ENCODE peak calls at places on chromosome 13, in eight cellular contexts. One of them, this sample, is unnamed.

GRCh38 chr13:80235559-80236296 is 105.2 kb downstream of the SPRY2 start:
- DNase-seq in neural progenitor cell: no peak
- DNase-seq in GM23248: peak
- DNase-seq in hepatocyte: peak
- DNase-seq in HCT116: no peak
- DNase-seq in GM23338: peak
- DNase-seq in PC-3: peak
- DNase-seq in MM.1S: no peak
- DNase-seq in this sample: no peak

GRCh38 chr13:61180245-61180644 is 235.4 kb downstream of the PCDH20 start:
- DNase-seq in neural progenitor cell: no peak
- DNase-seq in GM23248: no peak
- DNase-seq in hepatocyte: no peak
- DNase-seq in HCT116: no peak
- DNase-seq in GM23338: peak
- DNase-seq in PC-3: no peak
- DNase-seq in MM.1S: no peak
- DNase-seq in this sample: no peak

GRCh38 chr13:36912983-36913382 is 7.1 kb downstream of the SMAD9 start:
- DNase-seq in neural progenitor cell: no peak
- DNase-seq in GM23248: peak
- DNase-seq in hepatocyte: no peak
- DNase-seq in HCT116: no peak
- DNase-seq in GM23338: no peak
- DNase-seq in PC-3: no peak
- DNase-seq in MM.1S: no peak
- DNase-seq in this sample: no peak

GRCh38 chr13:73657821-73658540 is 476.2 kb downstream of the KLF12 start:
- DNase-seq in neural progenitor cell: no peak
- DNase-seq in GM23248: peak
- DNase-seq in hepatocyte: no peak
- DNase-seq in HCT116: no peak
- DNase-seq in GM23338: no peak
- DNase-seq in PC-3: no peak
- DNase-seq in MM.1S: no peak
- DNase-seq in this sample: no peak

GRCh38 chr13:77339408-77339807 is 12.5 kb upstream of the MYCBP2 start:
- DNase-seq in neural progenitor cell: no peak
- DNase-seq in GM23248: no peak
- DNase-seq in hepatocyte: no peak
- DNase-seq in HCT116: no peak
- DNase-seq in GM23338: no peak
- DNase-seq in PC-3: no peak
- DNase-seq in MM.1S: peak
- DNase-seq in this sample: peak

GRCh38 chr13:95352486-95352885 is 51.2 kb upstream of the ABCC4 start:
- DNase-seq in neural progenitor cell: no peak
- DNase-seq in GM23248: no peak
- DNase-seq in hepatocyte: no peak
- DNase-seq in HCT116: no peak
- DNase-seq in GM23338: no peak
- DNase-seq in PC-3: peak
- DNase-seq in MM.1S: no peak
- DNase-seq in this sample: no peak

GRCh38 chr13:61891420-61891819 is 475.8 kb upstream of the PCDH20 start:
- DNase-seq in neural progenitor cell: no peak
- DNase-seq in GM23248: no peak
- DNase-seq in hepatocyte: no peak
- DNase-seq in HCT116: no peak
- DNase-seq in GM23338: no peak
- DNase-seq in PC-3: no peak
- DNase-seq in MM.1S: no peak
- DNase-seq in this sample: no peak

GRCh38 chr13:114069376-114070097 is 62.9 kb downstream of the RASA3 start:
- DNase-seq in neural progenitor cell: no peak
- DNase-seq in GM23248: no peak
- DNase-seq in hepatocyte: no peak
- DNase-seq in HCT116: no peak
- DNase-seq in GM23338: no peak
- DNase-seq in PC-3: no peak
- DNase-seq in MM.1S: no peak
- DNase-seq in this sample: no peak

GRCh38 chr13:51590966-51591627 is 6.8 kb downstream of the WDFY2 start:
- DNase-seq in neural progenitor cell: no peak
- DNase-seq in GM23248: peak
- DNase-seq in hepatocyte: peak
- DNase-seq in HCT116: no peak
- DNase-seq in GM23338: peak
- DNase-seq in PC-3: peak
- DNase-seq in MM.1S: no peak
- DNase-seq in this sample: no peak

GRCh38 chr13:36875431-36875830 is 44.6 kb downstream of the SMAD9 start:
- DNase-seq in neural progenitor cell: no peak
- DNase-seq in GM23248: no peak
- DNase-seq in hepatocyte: no peak
- DNase-seq in HCT116: no peak
- DNase-seq in GM23338: no peak
- DNase-seq in PC-3: no peak
- DNase-seq in MM.1S: no peak
- DNase-seq in this sample: no peak

GRCh38 chr13:101941095-101941777 is 460.6 kb downstream of the FGF14 start:
- DNase-seq in neural progenitor cell: no peak
- DNase-seq in GM23248: peak
- DNase-seq in hepatocyte: no peak
- DNase-seq in HCT116: no peak
- DNase-seq in GM23338: peak
- DNase-seq in PC-3: peak
- DNase-seq in MM.1S: no peak
- DNase-seq in this sample: no peak

GRCh38 chr13:113814435-113814821 is 49.4 kb downstream of the GAS6 start:
- DNase-seq in neural progenitor cell: no peak
- DNase-seq in GM23248: peak
- DNase-seq in hepatocyte: no peak
- DNase-seq in HCT116: no peak
- DNase-seq in GM23338: no peak
- DNase-seq in PC-3: peak
- DNase-seq in MM.1S: no peak
- DNase-seq in this sample: no peak

GRCh38 chr13:23505007-23505406 is 65.2 kb upstream of the TNFRSF19 start:
- DNase-seq in neural progenitor cell: no peak
- DNase-seq in GM23248: peak
- DNase-seq in hepatocyte: no peak
- DNase-seq in HCT116: no peak
- DNase-seq in GM23338: no peak
- DNase-seq in PC-3: peak
- DNase-seq in MM.1S: no peak
- DNase-seq in this sample: no peak

GRCh38 chr13:90201676-90202425 is 1145.6 kb upstream of the MIR17HG start:
- DNase-seq in neural progenitor cell: no peak
- DNase-seq in GM23248: peak
- DNase-seq in hepatocyte: peak
- DNase-seq in HCT116: no peak
- DNase-seq in GM23338: no peak
- DNase-seq in PC-3: no peak
- DNase-seq in MM.1S: no peak
- DNase-seq in this sample: no peak

GRCh38 chr13:100493418-100493817 is 95.2 kb downstream of the GGACT start:
- DNase-seq in neural progenitor cell: no peak
- DNase-seq in GM23248: no peak
- DNase-seq in hepatocyte: no peak
- DNase-seq in HCT116: no peak
- DNase-seq in GM23338: no peak
- DNase-seq in PC-3: no peak
- DNase-seq in MM.1S: no peak
- DNase-seq in this sample: no peak

GRCh38 chr13:51034906-51035305 is 76.2 kb downstream of the C13orf42 start:
- DNase-seq in neural progenitor cell: no peak
- DNase-seq in GM23248: no peak
- DNase-seq in hepatocyte: peak
- DNase-seq in HCT116: no peak
- DNase-seq in GM23338: no peak
- DNase-seq in PC-3: peak
- DNase-seq in MM.1S: no peak
- DNase-seq in this sample: no peak

GRCh38 chr13:73228546-73228945 is 169.7 kb downstream of the KLF5 start:
- DNase-seq in neural progenitor cell: no peak
- DNase-seq in GM23248: peak
- DNase-seq in hepatocyte: peak
- DNase-seq in HCT116: no peak
- DNase-seq in GM23338: no peak
- DNase-seq in PC-3: peak
- DNase-seq in MM.1S: peak
- DNase-seq in this sample: no peak

GRCh38 chr13:79870123-79870522 is 389.2 kb downstream of the NDFIP2 start:
- DNase-seq in neural progenitor cell: no peak
- DNase-seq in GM23248: peak
- DNase-seq in hepatocyte: no peak
- DNase-seq in HCT116: no peak
- DNase-seq in GM23338: peak
- DNase-seq in PC-3: no peak
- DNase-seq in MM.1S: no peak
- DNase-seq in this sample: no peak

GRCh38 chr13:107461751-107462150 is 753.6 kb downstream of the LIG4 start:
- DNase-seq in neural progenitor cell: no peak
- DNase-seq in GM23248: no peak
- DNase-seq in hepatocyte: no peak
- DNase-seq in HCT116: no peak
- DNase-seq in GM23338: no peak
- DNase-seq in PC-3: no peak
- DNase-seq in MM.1S: no peak
- DNase-seq in this sample: no peak

GRCh38 chr13:114140131-114140908 is 7.9 kb upstream of the RASA3 start:
- DNase-seq in neural progenitor cell: no peak
- DNase-seq in GM23248: no peak
- DNase-seq in hepatocyte: no peak
- DNase-seq in HCT116: no peak
- DNase-seq in GM23338: no peak
- DNase-seq in PC-3: no peak
- DNase-seq in MM.1S: no peak
- DNase-seq in this sample: no peak

GRCh38 chr13:93146584-93147292 is 79.9 kb upstream of the GPC6 start:
- DNase-seq in neural progenitor cell: no peak
- DNase-seq in GM23248: peak
- DNase-seq in hepatocyte: peak
- DNase-seq in HCT116: no peak
- DNase-seq in GM23338: no peak
- DNase-seq in PC-3: peak
- DNase-seq in MM.1S: no peak
- DNase-seq in this sample: no peak

GRCh38 chr13:66353664-66354063 is 876.5 kb downstream of the PCDH9 start:
- DNase-seq in neural progenitor cell: no peak
- DNase-seq in GM23248: no peak
- DNase-seq in hepatocyte: peak
- DNase-seq in HCT116: no peak
- DNase-seq in GM23338: no peak
- DNase-seq in PC-3: peak
- DNase-seq in MM.1S: no peak
- DNase-seq in this sample: no peak

GRCh38 chr13:30032263-30032662 is 181.8 kb upstream of the UBL3 start:
- DNase-seq in neural progenitor cell: no peak
- DNase-seq in GM23248: no peak
- DNase-seq in hepatocyte: no peak
- DNase-seq in HCT116: no peak
- DNase-seq in GM23338: no peak
- DNase-seq in PC-3: no peak
- DNase-seq in MM.1S: no peak
- DNase-seq in this sample: no peak
- TF ChIP-seq EZH2phosphoT487 in neural progenitor cell: no peak
- TF ChIP-seq EZH2phosphoT487 in GM23248: no peak
- TF ChIP-seq EZH2phosphoT487 in hepatocyte: no peak
- TF ChIP-seq EZH2phosphoT487 in HCT116: no peak
- TF ChIP-seq EZH2phosphoT487 in GM23338: no peak
- TF ChIP-seq EZH2phosphoT487 in PC-3: no peak
- TF ChIP-seq EZH2phosphoT487 in MM.1S: no peak
- TF ChIP-seq EZH2phosphoT487 in this sample: no peak

DNA sequence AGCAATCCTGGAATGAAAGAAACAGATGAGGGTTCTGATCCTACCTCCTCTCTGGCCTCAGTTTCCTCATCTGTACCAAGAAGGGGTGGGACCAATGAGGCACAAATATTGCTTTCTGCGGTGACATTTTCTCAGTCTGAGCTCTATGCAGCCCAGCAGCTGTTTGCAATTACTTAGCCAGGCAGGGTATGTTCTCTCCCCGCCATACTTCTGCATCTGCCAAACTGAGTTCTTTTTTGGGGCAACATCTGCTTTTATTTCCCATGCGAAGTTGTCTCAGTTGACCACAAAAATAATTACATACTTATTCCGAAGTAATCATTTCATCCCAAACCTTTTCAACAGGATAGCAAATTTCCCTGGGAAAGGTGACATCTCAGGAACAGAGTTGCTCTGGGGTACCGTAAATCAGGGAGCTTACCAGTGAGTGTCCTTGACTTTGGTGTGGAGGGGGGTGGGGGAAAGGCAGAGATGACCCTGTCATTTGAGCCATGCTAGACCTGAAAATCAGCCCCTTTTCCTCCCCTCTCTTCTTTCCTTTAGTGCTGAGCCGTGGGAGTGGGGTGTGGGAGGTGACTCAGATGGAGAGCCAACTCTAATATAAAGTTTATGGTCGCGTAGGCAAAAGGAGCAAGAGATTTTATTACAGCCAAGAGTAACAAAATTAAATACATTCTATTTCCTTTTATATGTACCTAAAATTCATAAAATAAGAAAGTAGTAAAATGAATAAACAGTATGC is 165.7 kb upstream of the KL start:
- DNase-seq in neural progenitor cell: no peak
- DNase-seq in GM23248: peak
- DNase-seq in hepatocyte: no peak
- DNase-seq in HCT116: no peak
- DNase-seq in GM23338: no peak
- DNase-seq in PC-3: no peak
- DNase-seq in MM.1S: no peak
- DNase-seq in this sample: no peak
- TF ChIP-seq EZH2phosphoT487 in neural progenitor cell: no peak
- TF ChIP-seq EZH2phosphoT487 in GM23248: no peak
- TF ChIP-seq EZH2phosphoT487 in hepatocyte: no peak
- TF ChIP-seq EZH2phosphoT487 in HCT116: no peak
- TF ChIP-seq EZH2phosphoT487 in GM23338: no peak
- TF ChIP-seq EZH2phosphoT487 in PC-3: no peak
- TF ChIP-seq EZH2phosphoT487 in MM.1S: no peak
- TF ChIP-seq EZH2phosphoT487 in this sample: no peak

DNA sequence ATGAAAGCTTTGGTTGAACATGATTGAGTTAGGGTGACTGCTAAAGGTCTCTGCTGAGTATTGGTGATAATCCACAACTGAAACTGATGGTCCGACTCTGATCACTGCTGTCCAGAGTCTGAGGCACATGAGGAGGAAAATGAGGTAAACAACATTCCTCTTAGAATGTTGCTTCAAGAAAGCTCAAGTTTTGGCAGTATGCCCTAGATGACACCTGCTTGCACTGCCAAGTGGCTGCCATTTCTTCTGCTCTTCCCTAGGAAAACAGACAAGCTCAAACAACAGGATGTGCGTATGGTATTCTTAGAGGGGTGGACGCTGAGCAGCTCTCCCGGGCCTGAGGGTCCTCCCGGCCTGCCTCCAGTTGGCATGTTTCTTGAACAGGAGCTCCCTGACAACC is 15.2 kb upstream of the MTIF3 start:
- DNase-seq in neural progenitor cell: no peak
- DNase-seq in GM23248: no peak
- DNase-seq in hepatocyte: no peak
- DNase-seq in HCT116: no peak
- DNase-seq in GM23338: no peak
- DNase-seq in PC-3: no peak
- DNase-seq in MM.1S: no peak
- DNase-seq in this sample: no peak
- TF ChIP-seq EZH2phosphoT487 in neural progenitor cell: no peak
- TF ChIP-seq EZH2phosphoT487 in GM23248: no peak
- TF ChIP-seq EZH2phosphoT487 in hepatocyte: no peak
- TF ChIP-seq EZH2phosphoT487 in HCT116: no peak
- TF ChIP-seq EZH2phosphoT487 in GM23338: no peak
- TF ChIP-seq EZH2phosphoT487 in PC-3: no peak
- TF ChIP-seq EZH2phosphoT487 in MM.1S: no peak
- TF ChIP-seq EZH2phosphoT487 in this sample: no peak

GRCh38 chr13:109784590-109785140 is 1.7 kb downstream of the IRS2 start:
- DNase-seq in neural progenitor cell: peak
- DNase-seq in GM23248: peak
- DNase-seq in hepatocyte: peak
- DNase-seq in HCT116: no peak
- DNase-seq in GM23338: peak
- DNase-seq in PC-3: peak
- DNase-seq in MM.1S: no peak
- DNase-seq in this sample: no peak
- TF ChIP-seq EZH2phosphoT487 in neural progenitor cell: no peak
- TF ChIP-seq EZH2phosphoT487 in GM23248: no peak
- TF ChIP-seq EZH2phosphoT487 in hepatocyte: no peak
- TF ChIP-seq EZH2phosphoT487 in HCT116: no peak
- TF ChIP-seq EZH2phosphoT487 in GM23338: no peak
- TF ChIP-seq EZH2phosphoT487 in PC-3: no peak
- TF ChIP-seq EZH2phosphoT487 in MM.1S: no peak
- TF ChIP-seq EZH2phosphoT487 in this sample: no peak